ENCODE peak calls at places on chromosome 3, in ten cellular contexts. T, O, K, W, Q, G, M, A, L and V are unnamed samples.

GRCh38 chr3:125148836-125149235 is 63.7 kb downstream of the SLC12A8 start:
- DNase-seq in T (no peak), O (no peak), K (no peak), W (no peak), Q (peak; percentile 74), G (no peak), M (peak; percentile 41), A (peak; percentile 33), L (no peak), V (no peak)

GRCh38 chr3:105353485-105354161 is 13.1 kb upstream of the ALCAM start:
- DNase-seq in T (peak; percentile 2), O (no peak), K (peak; percentile 27), W (no peak), Q (peak; percentile 56), G (peak; percentile 78), M (no peak), A (peak; percentile 64), L (no peak), V (no peak)

GRCh38 chr3:71208273-71209095 is 375.0 kb downstream of the FOXP1 start:
- DNase-seq in T (peak; percentile 33), O (no peak), K (no peak), W (no peak), Q (no peak), G (peak; percentile 65), M (peak; percentile 19), A (peak; percentile 33), L (peak; percentile 38), V (no peak)

GRCh38 chr3:171936231-171936841 is 93.2 kb downstream of the TMEM212 start:
- DNase-seq in T (no peak), O (no peak), K (no peak), W (no peak), Q (no peak), G (peak; percentile 95), M (no peak), A (peak; percentile 78), L (no peak), V (no peak)

GRCh38 chr3:151992326-151993041 is 119.0 kb downstream of the SUCNR1 start:
- DNase-seq in T (no peak), O (no peak), K (no peak), W (no peak), Q (no peak), G (no peak), M (no peak), A (no peak), L (no peak), V (no peak)

GRCh38 chr3:182809523-182809922 is 16.2 kb downstream of the ATP11B start:
- DNase-seq in T (no peak), O (no peak), K (no peak), W (no peak), Q (no peak), G (no peak), M (no peak), A (no peak), L (no peak), V (no peak)

GRCh38 chr3:16589867-16590624 is 15.2 kb downstream of the DAZL start:
- DNase-seq in T (no peak), O (no peak), K (no peak), W (no peak), Q (no peak), G (no peak), M (no peak), A (no peak), L (no peak), V (no peak)

GRCh38 chr3:13123266-13123665 is 50.0 kb upstream of the IQSEC1 start:
- DNase-seq in T (no peak), O (no peak), K (no peak), W (no peak), Q (no peak), G (no peak), M (no peak), A (no peak), L (no peak), V (no peak)

GRCh38 chr3:73409405-73409804 is 215.3 kb downstream of the PDZRN3 start:
- DNase-seq in T (no peak), O (no peak), K (no peak), W (no peak), Q (no peak), G (no peak), M (no peak), A (peak; percentile 86), L (no peak), V (no peak)

GRCh38 chr3:163655021-163655420 is 1423.3 kb downstream of the SI start:
- DNase-seq in T (no peak), O (no peak), K (no peak), W (no peak), Q (peak; percentile 30), G (no peak), M (no peak), A (no peak), L (no peak), V (no peak)

GRCh38 chr3:159196316-159196715 is 394.5 kb downstream of the MFSD1 start:
- DNase-seq in T (no peak), O (no peak), K (no peak), W (no peak), Q (no peak), G (no peak), M (no peak), A (no peak), L (no peak), V (no peak)

GRCh38 chr3:175932586-175932985 is 1073.5 kb downstream of the NAALADL2 start:
- DNase-seq in T (no peak), O (no peak), K (no peak), W (no peak), Q (no peak), G (peak; percentile 27), M (no peak), A (peak; percentile 6), L (no peak), V (no peak)

GRCh38 chr3:155441026-155441425 is 147.5 kb upstream of the STRIT1 start:
- DNase-seq in T (no peak), O (no peak), K (no peak), W (no peak), Q (no peak), G (no peak), M (no peak), A (no peak), L (no peak), V (no peak)

GRCh38 chr3:179991877-179992276 is 44.9 kb downstream of the PEX5L start:
- DNase-seq in T (no peak), O (no peak), K (no peak), W (no peak), Q (no peak), G (no peak), M (no peak), A (no peak), L (no peak), V (no peak)

DNA sequence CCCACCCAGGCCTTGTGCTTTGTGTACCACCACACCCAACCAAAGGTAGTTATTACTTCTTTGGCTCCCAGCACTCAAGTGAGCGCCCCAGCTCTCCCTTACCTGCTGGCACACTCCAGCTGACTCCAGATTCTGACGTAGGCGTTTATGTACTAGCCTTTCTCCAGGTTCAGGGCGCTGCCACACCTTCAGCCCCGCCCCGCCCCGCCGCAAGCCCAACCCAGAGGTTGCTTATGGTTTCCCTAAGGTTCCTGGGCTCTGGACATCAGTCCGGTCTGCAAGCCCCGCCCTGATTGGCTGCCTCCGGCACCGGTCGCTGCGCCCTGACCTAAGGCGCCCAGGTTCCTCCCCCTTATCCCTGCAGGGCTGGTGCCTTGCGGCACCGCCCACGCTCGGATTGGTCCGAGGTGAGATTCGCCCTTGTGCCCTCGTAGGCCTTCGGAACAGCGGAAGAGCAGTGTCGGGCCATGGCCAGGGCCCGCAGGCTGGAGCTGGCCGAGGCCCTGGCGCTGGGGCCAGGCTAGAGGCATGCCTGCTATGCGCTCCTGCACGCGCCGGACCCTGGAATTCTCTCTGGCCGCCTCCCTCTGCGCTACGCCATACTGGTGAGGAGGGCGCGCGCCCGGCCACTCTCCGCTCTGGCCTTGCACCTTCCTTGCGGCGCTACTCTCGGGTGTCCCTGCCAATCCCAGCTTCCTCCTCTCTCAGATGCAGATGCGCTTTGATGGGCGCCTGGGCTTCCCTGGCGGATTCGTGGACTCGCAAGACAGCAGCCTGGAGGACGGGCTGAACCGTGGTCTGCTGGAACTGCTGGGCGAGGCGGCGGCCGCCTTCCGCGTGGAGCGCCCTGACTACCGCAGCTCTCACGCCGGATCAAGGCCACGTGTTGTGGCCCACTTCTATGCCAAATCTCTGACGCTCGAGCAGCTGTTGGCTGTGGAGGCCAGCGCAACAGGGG is 19.8 kb upstream of the NUDT16 start:
- DNase-seq in T (peak; percentile 94), O (peak; percentile 56), K (peak; percentile 58), W (no peak), Q (peak; percentile 88), G (peak; percentile 69), M (peak; percentile 95), A (peak; percentile 10), L (peak; percentile 96), V (no peak)
- H3K4me3 ChIP-seq in T (peak overlapping the region; percentile 25), O (peak overlapping the region; percentile 53), K (no peak overlapping the region), W (peak overlapping the region; percentile 33), Q (peak overlapping the region; percentile 70), G (peak overlapping the region; percentile 67), M (peak overlapping the region; percentile 39), A (peak overlapping the region; percentile 33), L (peak overlapping the region; percentile 50), V (no peak overlapping the region)

DNA sequence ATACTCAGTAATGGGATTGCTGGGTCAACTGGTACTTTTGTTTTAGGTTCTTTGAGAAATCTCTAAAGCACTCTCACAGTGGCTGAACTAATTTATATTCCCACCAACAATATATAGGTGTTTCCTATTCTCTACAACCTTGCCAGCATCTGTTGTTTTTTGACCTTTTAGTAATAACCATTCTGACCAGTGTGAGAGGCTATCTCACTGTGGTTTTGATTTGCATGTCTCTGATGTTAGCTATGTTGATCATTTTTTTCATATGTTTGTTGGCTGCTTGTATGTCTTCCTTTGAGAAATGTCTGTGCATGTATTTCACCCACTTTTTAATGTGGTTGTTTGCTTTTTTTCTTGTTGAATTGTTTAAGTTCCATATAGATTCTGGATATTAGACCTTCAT is 98.2 kb upstream of the DCBLD2 start:
- DNase-seq in T (no peak), O (no peak), K (no peak), W (no peak), Q (no peak), G (no peak), M (no peak), A (no peak), L (no peak), V (no peak)
- H3K4me3 ChIP-seq in T (no peak overlapping the region), O (no peak overlapping the region), K (no peak overlapping the region), W (no peak overlapping the region), Q (no peak overlapping the region), G (no peak overlapping the region), M (no peak overlapping the region), A (no peak overlapping the region), L (no peak overlapping the region), V (no peak overlapping the region)

DNA sequence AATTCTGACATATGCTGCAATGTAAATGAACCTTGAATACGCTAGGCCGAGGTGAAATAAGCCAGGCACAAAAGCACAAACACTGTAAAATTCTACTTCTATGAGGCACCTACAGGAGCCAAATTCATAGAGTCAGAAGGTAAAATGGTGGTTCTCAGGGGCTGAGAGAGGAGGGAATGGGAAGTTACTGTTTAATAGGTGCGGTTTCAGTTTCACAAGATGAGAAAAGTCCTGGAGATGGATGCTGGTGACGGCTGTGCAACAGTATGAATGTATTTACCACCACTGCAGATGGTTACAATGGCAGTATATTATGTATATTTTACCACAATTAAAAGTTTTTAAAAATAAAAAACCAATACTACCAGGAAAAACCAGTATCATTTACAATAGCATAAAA is 4.0 kb downstream of the TNK2 start:
- DNase-seq in T (no peak), O (no peak), K (no peak), W (no peak), Q (no peak), G (no peak), M (no peak), A (no peak), L (no peak), V (no peak)
- H3K4me3 ChIP-seq in T (no peak overlapping the region), O (no peak overlapping the region), K (no peak overlapping the region), W (no peak overlapping the region), Q (peak overlapping the region; percentile 73), G (no peak overlapping the region), M (no peak overlapping the region), A (no peak overlapping the region), L (no peak overlapping the region), V (no peak overlapping the region)

GRCh38 chr3:134251731-134252391 is 1.2 kb upstream of the RYK start:
- DNase-seq in T (no peak), O (no peak), K (no peak), W (no peak), Q (peak; percentile 58), G (no peak), M (no peak), A (no peak), L (no peak), V (no peak)
- H3K4me3 ChIP-seq in T (no peak overlapping the region), O (peak overlapping the region; percentile 69), K (no peak overlapping the region), W (no peak overlapping the region), Q (no peak overlapping the region), G (no peak overlapping the region), M (no peak overlapping the region), A (no peak overlapping the region), L (no peak overlapping the region), V (no peak overlapping the region)